ENCODE peak calls at places on chromosomes 7 and 10, in ten cellular contexts. D, L, M, A, K, I, C, H, G and E are unnamed samples.

GRCh38 chr10:90588222-90588621 is 269.6 kb downstream of the HTR7 start:
- DNase-seq in D (no peak), L (no peak), M (no peak), A (no peak), K (no peak), I (no peak), C (no peak), H (no peak), G (no peak), E (no peak)

GRCh38 chr7:2526659-2527504 is 7.3 kb downstream of the LFNG start:
- DNase-seq in D (no peak), L (no peak), M (no peak), A (no peak), K (no peak), I (no peak), C (no peak), H (no peak), G (no peak), E (no peak)

GRCh38 chr7:28986723-28987122 is 28.6 kb upstream of the TRIL start:
- DNase-seq in D (no peak), L (no peak), M (peak; percentile 18), A (no peak), K (peak; percentile 82), I (no peak), C (peak; percentile 59), H (no peak), G (peak; percentile 56), E (peak; percentile 81)

GRCh38 chr10:116418394-116418793 is 9.3 kb upstream of the PNLIPRP3 start:
- DNase-seq in D (no peak), L (no peak), M (no peak), A (no peak), K (no peak), I (no peak), C (no peak), H (no peak), G (no peak), E (no peak)

GRCh38 chr10:63352976-63353375 is 112.8 kb downstream of the JMJD1C start:
- DNase-seq in D (no peak), L (no peak), M (no peak), A (no peak), K (no peak), I (no peak), C (no peak), H (no peak), G (no peak), E (no peak)

GRCh38 chr10:62153191-62153590 is 115.5 kb downstream of the RTKN2 start:
- DNase-seq in D (peak; percentile 24), L (no peak), M (no peak), A (no peak), K (peak; percentile 73), I (no peak), C (peak; percentile 68), H (no peak), G (peak; percentile 40), E (peak; percentile 50)

GRCh38 chr7:138752568-138753518 is 45.0 kb upstream of the TMEM213 start:
- DNase-seq in D (no peak), L (no peak), M (no peak), A (peak; percentile 66), K (no peak), I (peak; percentile 79), C (no peak), H (peak; percentile 70), G (no peak), E (no peak)

GRCh38 chr7:54932818-54933543 is 85.8 kb upstream of the EGFR start:
- DNase-seq in D (peak; percentile 57), L (no peak), M (peak; percentile 67), A (peak; percentile 71), K (peak; percentile 79), I (peak; percentile 68), C (peak; percentile 89), H (no peak), G (peak; percentile 29), E (no peak)

GRCh38 chr7:132840197-132840596 is 241.7 kb downstream of the CHCHD3 start:
- DNase-seq in D (no peak), L (no peak), M (no peak), A (no peak), K (no peak), I (no peak), C (no peak), H (no peak), G (no peak), E (no peak)

GRCh38 chr10:94992811-94993210 is 54.4 kb downstream of the CYP2C9 start:
- DNase-seq in D (no peak), L (no peak), M (no peak), A (no peak), K (no peak), I (peak; percentile 87), C (no peak), H (no peak), G (no peak), E (no peak)

GRCh38 chr10:124285587-124286527 is 132.9 kb downstream of the OAT start:
- DNase-seq in D (no peak), L (no peak), M (no peak), A (no peak), K (peak; percentile 16), I (no peak), C (no peak), H (no peak), G (no peak), E (no peak)

GRCh38 chr7:29146888-29147609 is 712 bp upstream of the CPVL start:
- DNase-seq in D (no peak), L (no peak), M (no peak), A (no peak), K (peak; percentile 24), I (no peak), C (no peak), H (no peak), G (no peak), E (no peak)

GRCh38 chr7:151824285-151824950 is 52.5 kb downstream of the PRKAG2 start:
- DNase-seq in D (no peak), L (no peak), M (no peak), A (no peak), K (no peak), I (no peak), C (no peak), H (no peak), G (no peak), E (no peak)

GRCh38 chr10:8045728-8046494 is 8.6 kb upstream of the GATA3 start:
- DNase-seq in D (no peak), L (no peak), M (no peak), A (no peak), K (no peak), I (no peak), C (no peak), H (no peak), G (no peak), E (no peak)

GRCh38 chr7:23712368-23713284 is 2.6 kb downstream of the STK31 start:
- DNase-seq in D (peak; percentile 6), L (peak; percentile 15), M (peak; percentile 87), A (no peak), K (peak; percentile 73), I (no peak), C (peak; percentile 69), H (no peak), G (peak; percentile 30), E (peak; percentile 42)

GRCh38 chr10:58158806-58159205 is 108.9 kb downstream of the IPMK start:
- DNase-seq in D (no peak), L (no peak), M (no peak), A (no peak), K (peak; percentile 44), I (no peak), C (peak; percentile 16), H (no peak), G (no peak), E (peak; percentile 89)

GRCh38 chr10:111298031-111298430 is 221.2 kb downstream of the ADRA2A start:
- DNase-seq in D (no peak), L (no peak), M (no peak), A (no peak), K (no peak), I (no peak), C (no peak), H (no peak), G (no peak), E (no peak)

GRCh38 chr10:110040108-110040507 is 32.3 kb downstream of the ADD3 start:
- DNase-seq in D (no peak), L (no peak), M (no peak), A (no peak), K (no peak), I (no peak), C (no peak), H (no peak), G (no peak), E (no peak)

GRCh38 chr7:129122751-129123516 is 21.6 kb upstream of the TSPAN33 start:
- DNase-seq in D (peak; percentile 1), L (peak; percentile 50), M (peak; percentile 15), A (no peak), K (no peak), I (no peak), C (no peak), H (no peak), G (no peak), E (no peak)

GRCh38 chr7:87414400-87415188 is 60.9 kb downstream of the ABCB4 start:
- DNase-seq in D (no peak), L (no peak), M (no peak), A (no peak), K (no peak), I (no peak), C (peak; percentile 45), H (no peak), G (peak; percentile 51), E (no peak)

GRCh38 chr10:124142296-124142853 is 49.0 kb upstream of the CHST15 start:
- DNase-seq in D (no peak), L (no peak), M (no peak), A (no peak), K (no peak), I (no peak), C (no peak), H (no peak), G (no peak), E (no peak)

GRCh38 chr7:29193316-29194205 is 1.0 kb upstream of the CHN2 start:
- DNase-seq in D (no peak), L (no peak), M (no peak), A (no peak), K (no peak), I (peak; percentile 24), C (no peak), H (no peak), G (no peak), E (no peak)

GRCh38 chr7:70696139-70696782 is 435.7 kb upstream of the GALNT17 start:
- DNase-seq in D (peak; percentile 13), L (no peak), M (no peak), A (no peak), K (peak; percentile 43), I (no peak), C (no peak), H (no peak), G (no peak), E (no peak)

GRCh38 chr10:4450981-4451501 is 375.0 kb upstream of the AKR1E2 start:
- DNase-seq in D (no peak), L (no peak), M (no peak), A (no peak), K (peak; percentile 89), I (peak; percentile 29), C (peak; percentile 68), H (no peak), G (peak; percentile 70), E (peak; percentile 91)

GRCh38 chr7:27680610-27681009 is 17.9 kb upstream of the HIBADH start:
- DNase-seq in D (no peak), L (no peak), M (no peak), A (no peak), K (no peak), I (no peak), C (no peak), H (no peak), G (no peak), E (no peak)